ENCODE peak calls at places on chromosomes 3 and 15, in six cellular contexts. One of them, this sample, is unnamed.

GRCh38 chr3:11662392-11662990 is 18.8 kb upstream of the VGLL4 start:
- DNase-seq in IMR-90: no peak
- DNase-seq in mesenchymal stem cell: peak; percentile 23
- DNase-seq in mesendoderm: peak; percentile 61
- DNase-seq in neuronal stem cell: no peak
- DNase-seq in H9: no peak
- DNase-seq in this sample: peak; percentile 25

GRCh38 chr3:87461036-87461435 is 184.7 kb upstream of the POU1F1 start:
- DNase-seq in mesenchymal stem cell: no peak
- DNase-seq in H9: no peak
- DNase-seq in IMR-90: no peak
- DNase-seq in neuronal stem cell: no peak
- DNase-seq in mesendoderm: no peak
- DNase-seq in this sample: no peak

GRCh38 chr3:8223766-8224165 is 277.9 kb upstream of the LMCD1 start:
- DNase-seq in H9: no peak
- DNase-seq in mesendoderm: no peak
- DNase-seq in neuronal stem cell: no peak
- DNase-seq in mesenchymal stem cell: peak; percentile 25
- DNase-seq in IMR-90: no peak
- DNase-seq in this sample: no peak

GRCh38 chr3:125003369-125003853 is 52.4 kb downstream of the HEG1 start:
- DNase-seq in H9: no peak
- DNase-seq in neuronal stem cell: no peak
- DNase-seq in mesendoderm: no peak
- DNase-seq in mesenchymal stem cell: peak; percentile 67
- DNase-seq in IMR-90: peak; percentile 72
- DNase-seq in this sample: no peak

GRCh38 chr3:113218011-113218678 is 6.8 kb downstream of the BOC start:
- DNase-seq in neuronal stem cell: no peak
- DNase-seq in mesenchymal stem cell: no peak
- DNase-seq in mesendoderm: no peak
- DNase-seq in H9: no peak
- DNase-seq in IMR-90: no peak
- DNase-seq in this sample: no peak

GRCh38 chr3:72338082-72338941 is 509.9 kb downstream of the SHQ1 start:
- DNase-seq in neuronal stem cell: no peak
- DNase-seq in mesenchymal stem cell: peak; percentile 50
- DNase-seq in IMR-90: peak; percentile 55
- DNase-seq in H9: no peak
- DNase-seq in mesendoderm: no peak
- DNase-seq in this sample: peak; percentile 92

GRCh38 chr3:18544135-18544534 is 119.0 kb upstream of the SATB1 start:
- DNase-seq in neuronal stem cell: no peak
- DNase-seq in H9: no peak
- DNase-seq in mesenchymal stem cell: no peak
- DNase-seq in mesendoderm: no peak
- DNase-seq in IMR-90: no peak
- DNase-seq in this sample: no peak

GRCh38 chr3:158352551-158352950 is 218.4 kb upstream of the MLF1 start:
- DNase-seq in mesenchymal stem cell: no peak
- DNase-seq in neuronal stem cell: no peak
- DNase-seq in H9: no peak
- DNase-seq in IMR-90: no peak
- DNase-seq in mesendoderm: no peak
- DNase-seq in this sample: no peak

GRCh38 chr3:121481116-121481895 is 64.5 kb downstream of the POLQ start:
- DNase-seq in IMR-90: peak; percentile 68
- DNase-seq in neuronal stem cell: no peak
- DNase-seq in H9: no peak
- DNase-seq in mesenchymal stem cell: peak; percentile 33
- DNase-seq in mesendoderm: no peak
- DNase-seq in this sample: peak; percentile 17

GRCh38 chr15:90022345-90022744 is 21.2 kb downstream of the ZNF710 start:
- DNase-seq in mesenchymal stem cell: no peak
- DNase-seq in IMR-90: no peak
- DNase-seq in H9: no peak
- DNase-seq in mesendoderm: no peak
- DNase-seq in neuronal stem cell: no peak
- DNase-seq in this sample: no peak

GRCh38 chr3:24521306-24522154 is 26.9 kb upstream of the THRB start:
- DNase-seq in mesenchymal stem cell: peak; percentile 62
- DNase-seq in IMR-90: no peak
- DNase-seq in mesendoderm: peak; percentile 67
- DNase-seq in neuronal stem cell: peak; percentile 33
- DNase-seq in H9: peak; percentile 55
- DNase-seq in this sample: peak; percentile 48

GRCh38 chr15:25179673-25180511 is 225.1 kb downstream of the SNRPN start:
- DNase-seq in mesenchymal stem cell: no peak
- DNase-seq in IMR-90: no peak
- DNase-seq in H9: peak; percentile 10
- DNase-seq in neuronal stem cell: no peak
- DNase-seq in mesendoderm: no peak
- DNase-seq in this sample: no peak

GRCh38 chr3:33278106-33278672 is 947 bp downstream of the FBXL2 start:
- DNase-seq in IMR-90: no peak
- DNase-seq in H9: no peak
- DNase-seq in neuronal stem cell: no peak
- DNase-seq in mesenchymal stem cell: peak; percentile 18
- DNase-seq in mesendoderm: peak; percentile 30
- DNase-seq in this sample: peak; percentile 8

GRCh38 chr15:59296181-59296617 is 76.5 kb downstream of the MYO1E start:
- DNase-seq in mesenchymal stem cell: peak; percentile 89
- DNase-seq in neuronal stem cell: no peak
- DNase-seq in mesendoderm: no peak
- DNase-seq in IMR-90: peak; percentile 86
- DNase-seq in H9: peak; percentile 5
- DNase-seq in this sample: peak; percentile 62

GRCh38 chr3:72145506-72146380 is 360.8 kb upstream of the PROK2 start:
- DNase-seq in mesendoderm: peak; percentile 65
- DNase-seq in mesenchymal stem cell: peak; percentile 79
- DNase-seq in neuronal stem cell: no peak
- DNase-seq in H9: no peak
- DNase-seq in IMR-90: peak; percentile 69
- DNase-seq in this sample: no peak

GRCh38 chr3:176759815-176760506 is 437.3 kb downstream of the TBL1XR1 start:
- DNase-seq in IMR-90: no peak
- DNase-seq in mesendoderm: no peak
- DNase-seq in neuronal stem cell: no peak
- DNase-seq in H9: no peak
- DNase-seq in mesenchymal stem cell: no peak
- DNase-seq in this sample: no peak

GRCh38 chr15:27628486-27628885 is 470.6 kb downstream of the OCA2 start:
- DNase-seq in IMR-90: no peak
- DNase-seq in neuronal stem cell: no peak
- DNase-seq in mesendoderm: no peak
- DNase-seq in H9: no peak
- DNase-seq in mesenchymal stem cell: no peak
- DNase-seq in this sample: no peak

GRCh38 chr3:183692436-183692835 is 5.2 kb upstream of the YEATS2 start:
- DNase-seq in H9: no peak
- DNase-seq in mesendoderm: peak; percentile 40
- DNase-seq in IMR-90: no peak
- DNase-seq in mesenchymal stem cell: no peak
- DNase-seq in neuronal stem cell: no peak
- DNase-seq in this sample: peak; percentile 98

GRCh38 chr3:130755666-130756065 is 9.0 kb upstream of the PIK3R4 start:
- DNase-seq in IMR-90: no peak
- DNase-seq in mesendoderm: no peak
- DNase-seq in H9: no peak
- DNase-seq in mesenchymal stem cell: no peak
- DNase-seq in neuronal stem cell: no peak
- DNase-seq in this sample: peak; percentile 87

GRCh38 chr3:40546811-40547210 is 22.1 kb downstream of the ZNF621 start:
- DNase-seq in neuronal stem cell: no peak
- DNase-seq in H9: no peak
- DNase-seq in mesenchymal stem cell: peak; percentile 59
- DNase-seq in mesendoderm: no peak
- DNase-seq in IMR-90: peak; percentile 70
- DNase-seq in this sample: no peak

GRCh38 chr3:141405025-141405424 is 36.7 kb downstream of the ZBTB38 start:
- DNase-seq in H9: no peak
- DNase-seq in neuronal stem cell: no peak
- DNase-seq in mesenchymal stem cell: peak; percentile 65
- DNase-seq in mesendoderm: no peak
- DNase-seq in IMR-90: peak; percentile 82
- DNase-seq in this sample: no peak

GRCh38 chr3:119255214-119255613 is 14.5 kb upstream of the B4GALT4 start:
- DNase-seq in neuronal stem cell: no peak
- DNase-seq in H9: no peak
- DNase-seq in IMR-90: no peak
- DNase-seq in mesenchymal stem cell: no peak
- DNase-seq in mesendoderm: no peak
- DNase-seq in this sample: no peak
- H2BK120ac ChIP-seq in neuronal stem cell: no peak overlapping the region
- H2BK120ac ChIP-seq in H9: no peak overlapping the region
- H2BK120ac ChIP-seq in IMR-90: no peak overlapping the region
- H2BK120ac ChIP-seq in mesenchymal stem cell: no peak overlapping the region
- H2BK120ac ChIP-seq in mesendoderm: no peak overlapping the region
- H2BK120ac ChIP-seq in this sample: no peak overlapping the region

DNA sequence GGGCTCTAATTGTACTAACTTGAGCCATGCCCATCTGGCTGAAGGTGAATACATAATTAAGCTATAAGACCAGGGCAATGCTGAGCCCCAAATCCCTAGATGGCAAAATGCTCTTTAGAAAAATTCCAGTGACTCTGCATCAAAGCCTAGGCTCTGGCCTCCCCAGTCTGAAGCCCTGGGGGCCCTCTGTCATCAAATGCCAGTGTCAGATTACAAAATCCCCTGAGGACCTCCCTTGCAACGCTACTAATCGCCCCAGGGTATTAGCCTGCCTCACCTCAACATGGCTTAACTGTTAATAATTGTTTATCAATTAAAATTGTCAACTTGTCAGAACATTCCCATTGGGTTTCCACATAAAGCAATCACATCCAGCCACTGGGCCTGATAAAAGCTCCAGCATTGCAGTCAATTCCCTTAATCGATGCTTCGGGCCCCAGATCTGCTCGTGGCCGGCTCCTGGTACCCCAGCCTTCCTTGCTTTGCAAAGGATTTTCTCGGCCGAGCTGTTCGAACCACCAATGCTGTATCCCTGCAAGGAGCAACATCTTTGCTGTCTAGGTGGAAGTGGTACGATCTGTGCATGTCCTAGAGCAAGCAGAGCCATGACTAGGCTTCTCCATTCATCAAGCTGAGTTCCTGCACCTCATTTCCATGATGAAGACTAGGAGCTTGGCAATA is 151.7 kb downstream of the MEGF11 start:
- DNase-seq in mesendoderm: peak; percentile 67
- DNase-seq in H9: no peak
- DNase-seq in IMR-90: no peak
- DNase-seq in mesenchymal stem cell: no peak
- DNase-seq in neuronal stem cell: peak; percentile 54
- DNase-seq in this sample: no peak
- H2BK120ac ChIP-seq in mesendoderm: no peak overlapping the region
- H2BK120ac ChIP-seq in H9: no peak overlapping the region
- H2BK120ac ChIP-seq in IMR-90: no peak overlapping the region
- H2BK120ac ChIP-seq in mesenchymal stem cell: no peak overlapping the region
- H2BK120ac ChIP-seq in neuronal stem cell: no peak overlapping the region
- H2BK120ac ChIP-seq in this sample: no peak overlapping the region

GRCh38 chr15:55696221-55696620 is 46.7 kb downstream of the PRTG start:
- DNase-seq in IMR-90: peak; percentile 78
- DNase-seq in H9: no peak
- DNase-seq in neuronal stem cell: no peak
- DNase-seq in mesenchymal stem cell: peak; percentile 77
- DNase-seq in mesendoderm: no peak
- DNase-seq in this sample: no peak

GRCh38 chr15:55698653-55699052 is 44.3 kb downstream of the PRTG start:
- DNase-seq in mesenchymal stem cell: no peak
- DNase-seq in IMR-90: no peak
- DNase-seq in neuronal stem cell: no peak
- DNase-seq in H9: no peak
- DNase-seq in mesendoderm: no peak
- DNase-seq in this sample: no peak

GRCh38 chr15:55700876-55701275 is 42.1 kb downstream of the PRTG start:
- DNase-seq in neuronal stem cell: no peak
- DNase-seq in H9: no peak
- DNase-seq in mesenchymal stem cell: no peak
- DNase-seq in IMR-90: no peak
- DNase-seq in mesendoderm: no peak
- DNase-seq in this sample: no peak

GRCh38 chr15:55694652-55695150 is 48.3 kb downstream of the PRTG start:
- DNase-seq in mesendoderm: peak; percentile 79
- DNase-seq in neuronal stem cell: no peak
- DNase-seq in mesenchymal stem cell: peak; percentile 89
- DNase-seq in IMR-90: peak; percentile 83
- DNase-seq in H9: peak; percentile 34
- DNase-seq in this sample: no peak

DNA sequence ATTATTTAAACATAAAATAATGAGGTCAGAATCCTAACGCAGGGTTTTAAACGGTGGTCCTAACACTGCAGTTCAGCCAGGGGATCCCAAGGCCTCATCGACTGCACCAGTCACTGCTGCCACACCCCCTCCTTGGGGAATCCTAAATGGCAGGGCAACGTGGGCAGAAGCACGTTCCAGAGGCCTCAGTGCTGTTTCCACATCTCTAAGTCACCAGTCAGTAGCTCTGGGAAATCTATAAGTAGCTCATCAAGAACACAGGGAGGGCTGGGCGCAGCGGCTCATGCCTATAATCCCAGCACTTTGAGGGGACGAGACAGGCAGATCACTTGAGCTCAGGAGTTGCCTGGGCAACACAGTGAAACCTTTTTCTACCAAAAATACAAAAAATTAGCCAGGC is 47.5 kb downstream of the PRTG start:
- DNase-seq in H9: no peak
- DNase-seq in mesenchymal stem cell: peak; percentile 70
- DNase-seq in mesendoderm: no peak
- DNase-seq in neuronal stem cell: no peak
- DNase-seq in IMR-90: peak; percentile 5
- DNase-seq in this sample: no peak
- H2BK120ac ChIP-seq in H9: no peak overlapping the region
- H2BK120ac ChIP-seq in mesenchymal stem cell: no peak overlapping the region
- H2BK120ac ChIP-seq in mesendoderm: no peak overlapping the region
- H2BK120ac ChIP-seq in neuronal stem cell: no peak overlapping the region
- H2BK120ac ChIP-seq in IMR-90: no peak overlapping the region
- H2BK120ac ChIP-seq in this sample: no peak overlapping the region

GRCh38 chr3:178086419-178086818 is 449.8 kb upstream of the KCNMB2 start:
- DNase-seq in H9: no peak
- DNase-seq in mesendoderm: peak; percentile 10
- DNase-seq in IMR-90: no peak
- DNase-seq in mesenchymal stem cell: no peak
- DNase-seq in neuronal stem cell: no peak
- DNase-seq in this sample: no peak

GRCh38 chr3:178082508-178082907 is 453.7 kb upstream of the KCNMB2 start:
- DNase-seq in neuronal stem cell: no peak
- DNase-seq in mesendoderm: no peak
- DNase-seq in mesenchymal stem cell: no peak
- DNase-seq in H9: no peak
- DNase-seq in IMR-90: no peak
- DNase-seq in this sample: peak; percentile 58

GRCh38 chr3:178085817-178086123 is 450.5 kb upstream of the KCNMB2 start:
- DNase-seq in H9: no peak
- DNase-seq in mesendoderm: no peak
- DNase-seq in IMR-90: no peak
- DNase-seq in neuronal stem cell: no peak
- DNase-seq in mesenchymal stem cell: no peak
- DNase-seq in this sample: no peak

GRCh38 chr3:178084938-178085816 is 451.1 kb upstream of the KCNMB2 start:
- DNase-seq in mesendoderm: peak; percentile 96
- DNase-seq in neuronal stem cell: peak; percentile 66
- DNase-seq in H9: peak; percentile 83
- DNase-seq in mesenchymal stem cell: peak; percentile 91
- DNase-seq in IMR-90: peak; percentile 83
- DNase-seq in this sample: no peak

GRCh38 chr3:178083906-178084823 is 452.1 kb upstream of the KCNMB2 start:
- DNase-seq in mesenchymal stem cell: peak; percentile 58
- DNase-seq in H9: no peak
- DNase-seq in neuronal stem cell: peak; percentile 37
- DNase-seq in IMR-90: no peak
- DNase-seq in mesendoderm: peak; percentile 86
- DNase-seq in this sample: peak; percentile 29
- H2BK120ac ChIP-seq in mesenchymal stem cell: no peak overlapping the region
- H2BK120ac ChIP-seq in H9: no peak overlapping the region
- H2BK120ac ChIP-seq in neuronal stem cell: no peak overlapping the region
- H2BK120ac ChIP-seq in IMR-90: peak overlapping the region; percentile 26
- H2BK120ac ChIP-seq in mesendoderm: peak overlapping the region; percentile 74
- H2BK120ac ChIP-seq in this sample: peak overlapping the region; percentile 97

This sample was measured in trophoblast cell.